ENCODE peak calls at places on chromosomes 16 and 17, in nine cellular contexts. N is psoas muscle; M is uterus; U is CD8-positive, alpha-beta T cell; B is adrenal gland; J is Panc1; I is A549; W is endodermal cell; A is body of pancreas. D is an unnamed sample.

GRCh38 chr17:54903375-54903774 is 2.7 kb downstream of the TOM1L1 start:
- DNase-seq in N (peak), M (no peak), U (no peak), B (peak), J (no peak), I (no peak), W (no peak), A (peak), D (no peak)

GRCh38 chr17:79951361-79952264 is 84.1 kb downstream of the TBC1D16 start:
- DNase-seq in N (no peak), M (no peak), U (no peak), B (no peak), J (no peak), I (no peak), W (peak), A (peak), D (no peak)

GRCh38 chr17:7711356-7711755 is 6.2 kb upstream of the DNAH2 start:
- DNase-seq in N (no peak), M (no peak), U (no peak), B (no peak), J (no peak), I (peak), W (peak), A (no peak), D (no peak)

GRCh38 chr16:47938272-47938671 is 217.5 kb downstream of the ABCC12 start:
- DNase-seq in N (no peak), M (no peak), U (no peak), B (no peak), J (no peak), I (no peak), W (no peak), A (no peak), D (no peak)

GRCh38 chr16:85536073-85536410 is 77.1 kb upstream of the GSE1 start:
- DNase-seq in N (no peak), M (peak), U (no peak), B (no peak), J (no peak), I (no peak), W (peak), A (peak), D (no peak)

GRCh38 chr16:15523092-15523541 is 88.7 kb downstream of the BMERB1 start:
- DNase-seq in N (peak), M (no peak), U (no peak), B (no peak), J (no peak), I (no peak), W (no peak), A (no peak), D (no peak)

GRCh38 chr16:47490471-47490870 is 29.3 kb downstream of the PHKB start:
- DNase-seq in N (no peak), M (no peak), U (no peak), B (no peak), J (no peak), I (no peak), W (no peak), A (no peak), D (no peak)

GRCh38 chr16:9258423-9259051 is 167.1 kb downstream of the HAPSTR1 start:
- DNase-seq in N (peak), M (no peak), U (no peak), B (no peak), J (peak), I (peak), W (peak), A (peak), D (no peak)

GRCh38 chr16:86566966-86567700 is 504 bp downstream of the FOXC2 start:
- DNase-seq in N (no peak), M (no peak), U (no peak), B (no peak), J (no peak), I (no peak), W (peak), A (no peak), D (no peak)

GRCh38 chr17:69609495-69610315 is 195.2 kb downstream of the MAP2K6 start:
- DNase-seq in N (no peak), M (no peak), U (no peak), B (no peak), J (no peak), I (no peak), W (peak), A (no peak), D (no peak)

GRCh38 chr16:66746682-66747081 is 4.7 kb downstream of the DYNC1LI2 start:
- DNase-seq in N (no peak), M (no peak), U (no peak), B (no peak), J (no peak), I (no peak), W (no peak), A (no peak), D (no peak)

GRCh38 chr16:57914244-57915173 is 56.4 kb downstream of the CNGB1 start:
- DNase-seq in N (no peak), M (no peak), U (no peak), B (no peak), J (no peak), I (no peak), W (no peak), A (no peak), D (no peak)

GRCh38 chr16:12314786-12315185 is 338.3 kb downstream of the SNX29 start:
- DNase-seq in N (no peak), M (no peak), U (no peak), B (no peak), J (no peak), I (no peak), W (no peak), A (no peak), D (no peak)

GRCh38 chr17:80422276-80422675 is 7.3 kb downstream of the ENDOV start:
- DNase-seq in N (no peak), M (no peak), U (no peak), B (no peak), J (no peak), I (no peak), W (no peak), A (no peak), D (no peak)

DNA sequence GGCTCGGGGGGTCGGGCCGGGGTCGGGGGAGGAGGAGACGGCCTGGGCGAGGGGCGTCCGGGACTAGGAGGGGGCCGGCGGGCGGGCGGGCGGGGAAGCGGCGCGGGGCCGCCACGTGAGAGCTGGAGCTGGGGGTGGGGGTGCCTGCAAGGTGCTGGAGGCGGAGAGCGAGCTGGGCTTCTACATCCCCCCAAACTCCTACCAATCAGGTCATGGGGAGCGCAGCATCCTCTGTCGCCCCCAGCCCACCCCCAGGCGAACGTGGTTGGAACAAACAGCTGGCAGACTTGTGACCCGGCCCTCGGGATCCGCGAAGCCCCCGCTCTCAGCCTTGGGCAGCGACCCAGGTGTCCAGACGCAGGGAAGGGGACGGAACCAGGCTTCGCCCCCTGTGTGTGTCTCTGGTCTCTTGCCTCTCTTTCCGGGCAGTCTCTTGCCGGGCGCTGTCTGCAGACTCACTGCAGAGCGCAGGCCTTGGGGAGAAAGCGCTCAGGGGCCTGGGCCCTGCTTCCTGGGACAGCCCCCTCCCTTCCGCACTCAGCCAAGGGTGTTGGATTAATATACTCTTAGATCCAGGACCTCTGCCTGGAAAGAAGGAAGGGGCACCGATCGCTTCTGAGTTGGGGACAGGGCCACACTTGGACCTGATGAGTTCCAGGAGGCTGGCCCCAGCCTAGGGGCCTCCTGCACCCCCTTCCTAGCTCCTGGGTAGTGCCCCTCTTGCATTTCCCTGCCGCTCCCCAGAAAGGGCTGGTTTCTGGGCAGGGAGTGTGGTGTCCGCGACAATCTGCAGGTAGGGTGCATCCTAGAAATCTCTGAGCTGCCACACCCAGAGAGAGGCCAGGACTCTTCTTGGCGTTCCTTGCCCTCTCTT is 730 bp downstream of the RASL10B start:
- DNase-seq in N (no peak), M (no peak), U (no peak), B (no peak), J (no peak), I (no peak), W (peak), A (no peak), D (no peak)
- H3K27ac ChIP-seq in N (peak), M (peak), U (no peak), B (no peak), J (no peak), I (no peak), W (no peak), A (no peak), D (no peak)

GRCh38 chr17:43524945-43525575 is 21.1 kb downstream of the ETV4 start:
- DNase-seq in N (no peak), M (no peak), U (no peak), B (no peak), J (no peak), I (no peak), W (peak), A (no peak), D (no peak)
- H3K4me3 ChIP-seq in N (no peak), M (no peak), U (no peak), B (no peak), J (no peak), I (no peak), W (no peak), A (no peak), D (no peak)

GRCh38 chr17:2068589-2069051 is 13.7 kb downstream of the HIC1 start:
- DNase-seq in N (peak), M (peak), U (no peak), B (no peak), J (no peak), I (no peak), W (no peak), A (no peak), D (no peak)
- H3K27ac ChIP-seq in N (peak), M (peak), U (no peak), B (no peak), J (no peak), I (no peak), W (peak), A (peak), D (no peak)

DNA sequence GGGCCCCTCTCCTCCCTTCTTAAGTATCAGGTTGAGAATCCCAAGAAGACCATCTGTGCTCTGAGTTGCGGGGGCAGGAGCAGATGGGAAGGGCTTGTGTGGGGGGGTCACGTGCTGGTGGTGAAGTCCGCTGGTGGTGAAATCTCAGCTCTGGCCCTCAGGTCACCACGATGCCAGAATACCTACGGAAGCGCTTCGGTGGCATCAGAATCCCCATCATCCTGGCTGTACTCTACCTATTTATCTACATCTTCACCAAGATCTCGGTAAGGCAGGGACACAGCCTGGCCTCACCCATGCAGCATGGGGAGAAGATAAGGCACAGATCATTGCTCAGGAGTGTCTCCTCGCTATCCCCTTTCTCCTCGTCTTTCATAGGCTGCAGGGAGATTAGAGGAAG is 29.7 kb downstream of the SLC5A11 start:
- DNase-seq in N (no peak), M (no peak), U (no peak), B (no peak), J (no peak), I (no peak), W (no peak), A (no peak), D (no peak)
- H3K4me3 ChIP-seq in N (no peak), M (no peak), U (no peak), B (no peak), J (no peak), I (no peak), W (no peak), A (no peak), D (no peak)

GRCh38 chr17:31318298-31319190 is 2.9 kb downstream of the EVI2A start:
- DNase-seq in N (peak), M (peak), U (peak), B (peak), J (no peak), I (no peak), W (no peak), A (no peak), D (peak)

GRCh38 chr17:31321481-31321880 is at the start of gene EVI2A:
- DNase-seq in N (no peak), M (no peak), U (peak), B (no peak), J (no peak), I (no peak), W (no peak), A (no peak), D (peak)

GRCh38 chr17:31319253-31319661 is 2.2 kb downstream of the EVI2A start:
- DNase-seq in N (no peak), M (no peak), U (no peak), B (no peak), J (no peak), I (no peak), W (no peak), A (no peak), D (no peak)

GRCh38 chr17:31320791-31321190 is 631 bp downstream of the EVI2A start:
- DNase-seq in N (no peak), M (no peak), U (no peak), B (no peak), J (no peak), I (no peak), W (no peak), A (no peak), D (no peak)

GRCh38 chr17:31320231-31320630 is 1.2 kb downstream of the EVI2A start:
- DNase-seq in N (no peak), M (no peak), U (no peak), B (no peak), J (no peak), I (no peak), W (no peak), A (no peak), D (no peak)
- H3K27ac ChIP-seq in N (no peak), M (no peak), U (peak), B (no peak), J (no peak), I (no peak), W (no peak), A (no peak), D (peak)

GRCh38 chr17:81646869-81647600 is 9.3 kb downstream of the PDE6G start:
- DNase-seq in N (no peak), M (no peak), U (no peak), B (no peak), J (no peak), I (no peak), W (no peak), A (no peak), D (no peak)

GRCh38 chr17:81648013-81648706 is 8.2 kb downstream of the PDE6G start:
- DNase-seq in N (no peak), M (no peak), U (no peak), B (no peak), J (no peak), I (no peak), W (peak), A (no peak), D (no peak)

GRCh38 chr17:81650951-81651350 is 5.4 kb downstream of the PDE6G start:
- DNase-seq in N (no peak), M (no peak), U (no peak), B (no peak), J (no peak), I (no peak), W (no peak), A (no peak), D (no peak)

GRCh38 chr17:81647640-81648012 is 8.7 kb downstream of the PDE6G start:
- DNase-seq in N (no peak), M (no peak), U (no peak), B (no peak), J (no peak), I (no peak), W (no peak), A (no peak), D (no peak)

GRCh38 chr17:81648707-81649085 is 7.6 kb downstream of the PDE6G start:
- DNase-seq in N (no peak), M (no peak), U (no peak), B (no peak), J (no peak), I (no peak), W (no peak), A (no peak), D (no peak)
- H3K4me3 ChIP-seq in N (no peak), M (no peak), U (no peak), B (no peak), J (no peak), I (no peak), W (peak), A (no peak), D (no peak)

GRCh38 chr17:74287203-74287602 is 13.2 kb downstream of the DNAI2 start:
- DNase-seq in N (no peak), M (no peak), U (no peak), B (no peak), J (no peak), I (no peak), W (no peak), A (no peak), D (no peak)

GRCh38 chr17:74281799-74282198 is 7.8 kb downstream of the DNAI2 start:
- DNase-seq in N (no peak), M (no peak), U (no peak), B (no peak), J (no peak), I (no peak), W (no peak), A (no peak), D (no peak)

GRCh38 chr17:74280093-74280513 is 6.1 kb downstream of the DNAI2 start:
- DNase-seq in N (no peak), M (no peak), U (peak), B (no peak), J (no peak), I (no peak), W (no peak), A (no peak), D (peak)

GRCh38 chr17:74282587-74283370 is 8.7 kb downstream of the DNAI2 start:
- DNase-seq in N (no peak), M (no peak), U (no peak), B (no peak), J (no peak), I (no peak), W (no peak), A (no peak), D (peak)

DNA sequence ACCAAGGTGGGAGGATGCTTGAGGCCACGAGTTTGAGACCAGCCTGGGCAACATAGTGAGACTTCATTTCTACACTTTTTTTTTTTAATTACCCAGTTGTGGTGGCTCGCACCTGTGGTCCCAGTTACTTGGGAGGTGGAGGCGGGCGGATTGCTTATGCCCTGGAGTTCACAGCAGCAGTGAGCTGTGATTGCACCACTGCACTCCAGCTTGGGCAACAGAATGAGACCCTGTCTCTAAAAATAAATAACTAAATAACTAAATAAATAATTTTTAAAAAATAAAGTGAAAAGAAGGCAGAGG is 9.3 kb downstream of the DNAI2 start:
- DNase-seq in N (no peak), M (no peak), U (no peak), B (no peak), J (no peak), I (no peak), W (no peak), A (no peak), D (no peak)
- H3K27ac ChIP-seq in N (no peak), M (no peak), U (no peak), B (no peak), J (no peak), I (no peak), W (no peak), A (no peak), D (peak)

DNA sequence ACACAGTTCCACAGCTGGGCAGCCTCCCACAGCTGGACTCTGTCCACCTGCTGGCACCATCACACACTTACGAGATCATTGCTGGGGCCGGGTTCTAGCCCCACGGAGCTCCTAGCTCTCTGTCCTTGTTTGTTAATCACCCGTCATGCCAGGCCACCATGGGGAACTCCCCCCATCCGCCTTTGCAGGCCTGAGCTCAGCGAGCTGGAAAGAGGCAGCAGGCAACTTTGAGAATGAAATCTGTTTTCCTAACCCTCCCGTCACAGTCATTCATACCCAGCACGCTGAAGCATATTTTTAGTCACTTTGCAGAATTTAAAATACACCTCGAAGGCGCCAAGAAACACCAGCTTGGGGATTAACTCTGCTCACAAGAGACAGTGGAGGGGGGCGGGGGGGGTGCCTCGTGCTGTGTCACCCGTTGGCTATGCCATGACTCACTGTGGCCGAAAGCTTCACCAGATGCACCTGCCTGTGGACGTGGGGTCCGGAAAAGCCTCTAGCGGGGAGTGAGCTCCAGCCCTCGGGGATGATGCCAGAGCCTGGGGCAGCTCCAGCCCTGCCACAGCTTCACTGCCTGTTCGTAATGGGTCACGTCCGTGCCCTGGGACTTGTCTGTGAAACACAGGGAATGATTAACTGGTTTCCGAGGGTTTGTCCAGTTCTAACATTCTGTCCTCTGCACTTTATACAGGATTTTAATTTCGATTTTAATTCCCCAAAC is 1.4 kb upstream of the SPNS2 start:
- DNase-seq in N (no peak), M (no peak), U (no peak), B (no peak), J (no peak), I (peak), W (no peak), A (no peak), D (no peak)
- H3K4me3 ChIP-seq in N (no peak), M (no peak), U (no peak), B (no peak), J (no peak), I (no peak), W (no peak), A (no peak), D (no peak)

GRCh38 chr17:65182233-65182632 is 45.1 kb downstream of the RGS9 start:
- DNase-seq in N (no peak), M (no peak), U (no peak), B (no peak), J (no peak), I (no peak), W (peak), A (no peak), D (no peak)
- H3K27ac ChIP-seq in N (no peak), M (no peak), U (no peak), B (no peak), J (no peak), I (no peak), W (no peak), A (no peak), D (no peak)

DNA sequence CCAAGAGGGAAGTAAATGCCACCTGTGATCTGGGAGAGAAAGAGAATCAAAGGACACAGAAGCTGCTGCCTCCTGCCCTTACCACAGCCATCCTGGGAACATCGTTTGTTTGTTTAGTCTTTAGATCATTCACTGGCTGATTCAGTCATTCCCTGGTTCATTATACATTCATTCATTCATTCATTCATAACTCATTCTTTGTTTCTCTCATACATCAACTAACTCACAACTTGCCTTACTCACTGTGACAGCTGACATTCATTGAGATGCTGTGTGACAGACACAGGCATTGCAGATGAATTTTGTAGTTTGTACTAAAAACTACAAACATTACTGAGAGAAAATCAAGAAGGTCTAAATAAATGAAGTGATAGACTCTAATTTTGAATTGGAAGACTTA is 291.0 kb upstream of the TNRC6C start:
- DNase-seq in N (no peak), M (no peak), U (no peak), B (no peak), J (no peak), I (no peak), W (no peak), A (no peak), D (no peak)
- H3K4me3 ChIP-seq in N (no peak), M (no peak), U (peak), B (no peak), J (no peak), I (no peak), W (no peak), A (no peak), D (peak)